ENCODE peak calls at places on chromosomes 16 and 17, in seven cellular contexts. G is thoracic aorta, O is mammary epithelial cell, S is Peyer's patch, Z is fibroblast of lung, L is ovary, Q is tibial nerve. C is an unnamed sample. For H3K4me1, the result is how much of the 10 kb centered on the place peaks cover.

GRCh38 chr17:78130080-78130438 is 512 bp upstream of the TMC8 start:
- DNase-seq in G (no peak), O (no peak), S (peak), Z (no peak), L (no peak), Q (no peak), C (no peak)

GRCh38 chr17:39410279-39410678 is 8.9 kb upstream of the FBXL20 start:
- DNase-seq in G (no peak), O (no peak), S (no peak), Z (no peak), L (no peak), Q (no peak), C (no peak)

GRCh38 chr17:57523926-57524634 is 221.0 kb downstream of the CCDC182 start:
- DNase-seq in G (peak), O (peak), S (no peak), Z (peak), L (no peak), Q (no peak), C (no peak)

GRCh38 chr17:17739388-17740066 is 58.3 kb downstream of the RAI1 start:
- DNase-seq in G (no peak), O (peak), S (no peak), Z (peak), L (peak), Q (no peak), C (no peak)

GRCh38 chr16:89392881-89393730 is 97.3 kb downstream of the ANKRD11 start:
- DNase-seq in G (no peak), O (no peak), S (no peak), Z (no peak), L (no peak), Q (no peak), C (no peak)

GRCh38 chr17:78006338-78006737 is 47.8 kb downstream of the TNRC6C start:
- DNase-seq in G (no peak), O (no peak), S (no peak), Z (no peak), L (no peak), Q (no peak), C (no peak)

GRCh38 chr17:60645918-60646523 is 31.6 kb upstream of the BCAS3 start:
- DNase-seq in G (no peak), O (no peak), S (no peak), Z (no peak), L (no peak), Q (no peak), C (no peak)

GRCh38 chr17:30235386-30236296 is at the start of gene SLC6A4:
- DNase-seq in G (no peak), O (peak), S (no peak), Z (no peak), L (no peak), Q (no peak), C (no peak)

GRCh38 chr16:8595783-8596182 is 5.5 kb upstream of the TMEM114 start:
- DNase-seq in G (no peak), O (no peak), S (no peak), Z (no peak), L (no peak), Q (no peak), C (no peak)

GRCh38 chr17:50322271-50322670 is 23.7 kb upstream of the XYLT2 start:
- DNase-seq in G (no peak), O (no peak), S (no peak), Z (no peak), L (no peak), Q (no peak), C (no peak)

GRCh38 chr16:82639263-82639662 is 12.5 kb downstream of the CDH13 start:
- DNase-seq in G (no peak), O (peak), S (no peak), Z (no peak), L (no peak), Q (no peak), C (no peak)

GRCh38 chr17:58403312-58403711 is 14.0 kb downstream of the RNF43 start:
- DNase-seq in G (no peak), O (peak), S (no peak), Z (peak), L (no peak), Q (no peak), C (no peak)

GRCh38 chr16:67489401-67490083 is 6.2 kb upstream of the AGRP start:
- DNase-seq in G (no peak), O (no peak), S (no peak), Z (no peak), L (no peak), Q (no peak), C (no peak)

GRCh38 chr16:88355093-88355388 is 27.7 kb upstream of the ZNF469 start:
- DNase-seq in G (no peak), O (no peak), S (no peak), Z (no peak), L (no peak), Q (no peak), C (no peak)

GRCh38 chr16:67528222-67528869 is at the start of gene RIPOR1:
- DNase-seq in G (no peak), O (no peak), S (peak), Z (no peak), L (peak), Q (no peak), C (no peak)

GRCh38 chr17:80319262-80319998 is 58.8 kb downstream of the RNF213 start:
- DNase-seq in G (no peak), O (no peak), S (no peak), Z (no peak), L (no peak), Q (no peak), C (no peak)

GRCh38 chr16:14364386-14365199 is 265.5 kb downstream of the PARN start:
- DNase-seq in G (no peak), O (no peak), S (no peak), Z (peak), L (no peak), Q (no peak), C (no peak)

GRCh38 chr17:40557531-40558299 is 7.6 kb downstream of the CCR7 start:
- DNase-seq in G (no peak), O (no peak), S (no peak), Z (no peak), L (peak), Q (no peak), C (no peak)

GRCh38 chr16:79484237-79484636 is 116.3 kb downstream of the MAF start:
- DNase-seq in G (no peak), O (no peak), S (no peak), Z (no peak), L (no peak), Q (no peak), C (no peak)

GRCh38 chr16:86747761-86748160 is 169.4 kb downstream of the FOXL1 start:
- DNase-seq in G (no peak), O (peak), S (no peak), Z (no peak), L (no peak), Q (no peak), C (no peak)

GRCh38 chr16:74029122-74029805 is 267.4 kb upstream of the PSMD7 start:
- DNase-seq in G (no peak), O (no peak), S (no peak), Z (no peak), L (no peak), Q (no peak), C (no peak)

GRCh38 chr16:80803341-80804060 is 897 bp downstream of the CDYL2 start:
- DNase-seq in G (no peak), O (no peak), S (peak), Z (peak), L (no peak), Q (no peak), C (no peak)

GRCh38 chr17:35705230-35705629 is 26.2 kb upstream of the RASL10B start:
- DNase-seq in G (no peak), O (no peak), S (no peak), Z (no peak), L (no peak), Q (no peak), C (no peak)

GRCh38 chr16:57994778-57995177 is 5.7 kb downstream of the ZNF319 start:
- DNase-seq in G (no peak), O (peak), S (peak), Z (no peak), L (no peak), Q (no peak), C (no peak)

GRCh38 chr17:73719588-73720071 is 75.4 kb upstream of the SDK2 start:
- DNase-seq in G (no peak), O (no peak), S (no peak), Z (no peak), L (no peak), Q (peak), C (no peak)

GRCh38 chr17:40779181-40779909 is 3.0 kb downstream of the KRT27 start:
- DNase-seq in G (no peak), O (no peak), S (no peak), Z (peak), L (no peak), Q (no peak), C (no peak)

GRCh38 chr17:1087381-1088241 is 90.7 kb downstream of the TIMM22 start:
- DNase-seq in G (peak), O (peak), S (no peak), Z (peak), L (peak), Q (peak), C (no peak)

GRCh38 chr17:63853260-63853659 is 10.8 kb upstream of the SMARCD2 start:
- DNase-seq in G (no peak), O (no peak), S (no peak), Z (no peak), L (no peak), Q (no peak), C (no peak)

GRCh38 chr17:63859257-63859656 is 14.2 kb downstream of the CSH2 start:
- DNase-seq in G (no peak), O (no peak), S (no peak), Z (no peak), L (no peak), Q (no peak), C (no peak)

GRCh38 chr17:63850401-63850800 is 7.9 kb upstream of the SMARCD2 start:
- DNase-seq in G (no peak), O (no peak), S (no peak), Z (no peak), L (no peak), Q (no peak), C (no peak)

GRCh38 chr17:63854709-63855108 is 12.2 kb upstream of the SMARCD2 start:
- DNase-seq in G (no peak), O (no peak), S (no peak), Z (no peak), L (no peak), Q (no peak), C (no peak)

DNA sequence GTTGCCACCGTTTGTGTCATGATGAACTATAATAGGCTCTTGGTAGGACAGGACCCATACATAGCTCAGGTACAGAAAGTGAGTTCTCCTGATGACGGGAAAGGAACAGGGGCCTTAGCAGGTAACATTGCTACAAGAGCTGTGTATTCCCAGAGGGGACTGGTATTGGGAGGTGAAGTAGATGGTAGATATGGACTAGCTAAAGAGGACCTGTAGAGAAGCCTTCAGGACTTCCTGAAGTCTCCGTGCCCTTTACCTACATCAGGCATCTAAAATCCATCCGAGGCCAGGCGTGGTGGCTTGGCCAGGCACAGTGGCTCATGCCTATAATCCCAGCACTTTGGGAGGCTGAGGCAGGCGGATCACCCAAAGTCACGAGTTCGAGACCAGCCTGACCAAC is 12.7 kb upstream of the SMARCD2 start:
- DNase-seq in G (no peak), O (no peak), S (no peak), Z (no peak), L (no peak), Q (no peak), C (no peak)
- H3K4me1 ChIP-seq in G (under half), O (under half), S (under half), Z (under half), L (under half), Q (under half), C (under half)

GRCh38 chr16:84999857-85000480 is 11.4 kb downstream of the ZDHHC7 start:
- DNase-seq in G (no peak), O (peak), S (no peak), Z (no peak), L (no peak), Q (no peak), C (no peak)

GRCh38 chr16:85003723-85004586 is 7.4 kb downstream of the ZDHHC7 start:
- DNase-seq in G (no peak), O (no peak), S (no peak), Z (no peak), L (no peak), Q (no peak), C (no peak)

GRCh38 chr16:85002643-85003042 is 8.7 kb downstream of the ZDHHC7 start:
- DNase-seq in G (no peak), O (no peak), S (peak), Z (no peak), L (no peak), Q (no peak), C (no peak)

GRCh38 chr16:85003076-85003475 is 8.3 kb downstream of the ZDHHC7 start:
- DNase-seq in G (no peak), O (no peak), S (no peak), Z (no peak), L (no peak), Q (no peak), C (no peak)

DNA sequence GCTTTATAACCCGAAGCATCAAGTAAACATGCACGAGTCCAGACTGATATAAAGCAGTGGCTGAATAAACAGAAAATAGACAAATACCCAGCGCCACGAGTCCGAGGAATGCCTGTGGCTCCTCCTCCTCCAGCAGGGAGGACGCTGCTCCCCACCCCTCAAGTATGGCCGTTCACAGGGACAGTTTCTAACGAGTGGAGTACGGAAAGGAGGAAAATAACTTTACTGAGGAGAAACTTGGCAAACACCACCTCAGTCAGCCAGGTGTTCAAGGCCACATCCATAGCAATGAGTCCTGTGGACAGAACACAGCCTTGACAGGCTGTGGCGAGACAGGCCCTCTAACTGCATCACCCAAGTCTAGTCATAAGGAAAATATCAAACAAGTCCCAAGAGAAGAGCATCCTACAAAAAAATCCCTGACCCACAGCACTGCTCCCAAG is 9.2 kb downstream of the ZDHHC7 start:
- DNase-seq in G (no peak), O (no peak), S (no peak), Z (peak), L (no peak), Q (no peak), C (no peak)
- H3K4me1 ChIP-seq in G (half or more), O (half or more), S (under half), Z (under half), L (under half), Q (half or more), C (half or more)

DNA sequence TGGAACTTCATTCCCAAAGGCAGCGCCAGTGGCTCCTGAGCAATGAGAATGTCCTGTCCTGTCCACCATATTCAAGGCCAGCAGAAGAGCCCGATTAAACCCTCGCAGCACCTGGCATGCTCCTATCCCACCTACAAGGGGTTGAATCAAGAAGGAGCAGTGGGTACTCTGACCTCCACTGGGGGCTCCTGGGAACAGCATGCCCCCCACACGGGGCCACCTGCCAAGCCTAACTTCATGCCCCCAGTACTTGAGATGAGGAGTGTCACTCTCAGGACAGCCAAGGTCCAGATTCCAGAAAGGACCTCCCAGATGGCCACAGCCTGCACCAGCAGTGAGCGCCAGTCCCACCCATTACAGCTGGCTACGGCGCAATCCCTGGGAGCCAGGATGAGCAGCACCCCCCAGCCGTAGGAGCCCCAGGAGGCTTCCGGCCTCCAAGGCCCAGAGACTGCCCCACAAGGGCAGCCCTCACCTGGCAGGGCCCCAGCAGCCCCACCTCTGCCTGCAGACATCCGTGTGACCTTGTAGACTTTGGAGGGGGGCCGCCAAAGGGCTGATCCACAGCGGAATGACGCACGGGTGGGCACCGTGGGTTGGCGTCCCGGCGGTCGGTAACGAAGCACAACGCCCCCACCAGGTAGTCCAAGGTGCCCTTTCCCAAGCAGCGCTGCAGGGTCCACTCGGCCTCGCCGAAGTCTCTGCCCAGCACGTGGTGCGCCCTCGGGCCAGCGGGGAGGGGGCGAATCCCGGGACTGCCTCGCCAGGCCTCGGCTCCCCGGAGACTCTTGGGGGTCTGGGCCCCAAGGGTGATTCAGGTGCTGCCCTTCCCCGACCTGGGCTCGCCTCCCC is 1.0 kb upstream of the MPDU1 start:
- DNase-seq in G (no peak), O (no peak), S (no peak), Z (no peak), L (no peak), Q (no peak), C (no peak)
- H3K4me1 ChIP-seq in G (half or more), O (half or more), S (under half), Z (under half), L (under half), Q (half or more), C (half or more)

GRCh38 chr16:11633113-11633512 is 35.1 kb upstream of the SNN start:
- DNase-seq in G (no peak), O (no peak), S (no peak), Z (no peak), L (no peak), Q (no peak), C (no peak)
- H3K4me1 ChIP-seq in G (under half), O (under half), S (under half), Z (under half), L (under half), Q (half or more), C (under half)

C was measured in esophagus squamous epithelium.